ENCODE peak calls at places on chromosomes 4 and X, in eight cellular contexts. C is cardiac muscle cell, U is NCI-H345, P is RCC 7860, L is IMR-90, A is lower leg skin, X is heart left ventricle, O is brain microvascular endothelial cell. Q is an unnamed sample.

GRCh38 chr4:184102927-184103326 is 114.7 kb downstream of the ENPP6 start:
- DNase-seq in C (no peak), X (no peak), P (no peak), A (peak; percentile 71), O (no peak), U (no peak), L (no peak), Q (no peak)

GRCh38 chrX:54442790-54443189 is 2.6 kb downstream of the TSR2 start:
- DNase-seq in P (no peak), C (no peak), X (no peak), A (no peak), L (no peak), U (no peak), O (no peak), Q (no peak)

GRCh38 chr4:82789377-82789776 is 9.2 kb downstream of the SCD5 start:
- DNase-seq in P (no peak), O (no peak), C (no peak), L (no peak), A (no peak), U (no peak), X (no peak), Q (no peak)

GRCh38 chrX:153900806-153901752 is 3.4 kb upstream of the AVPR2 start:
- DNase-seq in X (no peak), U (peak; percentile 31), A (peak; percentile 90), P (peak; percentile 79), O (peak; percentile 75), C (peak; percentile 46), L (peak; percentile 87), Q (peak; percentile 81)

GRCh38 chr4:125316781-125317525 is 2.2 kb downstream of the FAT4 start:
- DNase-seq in U (no peak), O (peak; percentile 23), C (peak; percentile 41), P (no peak), A (peak; percentile 88), L (peak; percentile 35), X (peak; percentile 73), Q (peak; percentile 77)

GRCh38 chr4:1012031-1012739 is 759 bp downstream of the FGFRL1 start:
- DNase-seq in C (peak; percentile 22), X (no peak), L (no peak), P (peak; percentile 46), O (no peak), A (no peak), U (no peak), Q (peak; percentile 63)

GRCh38 chr4:82045267-82045666 is 328.5 kb downstream of the HNRNPD start:
- DNase-seq in O (no peak), C (no peak), X (no peak), P (no peak), U (no peak), A (no peak), L (no peak), Q (no peak)

GRCh38 chrX:20217279-20217678 is 49.4 kb downstream of the RPS6KA3 start:
- DNase-seq in U (no peak), O (peak; percentile 21), P (peak; percentile 6), X (no peak), L (peak; percentile 78), C (no peak), A (no peak), Q (no peak)

GRCh38 chr4:88759039-88759631 is 61.5 kb upstream of the NAP1L5 start:
- DNase-seq in L (peak; percentile 64), U (peak; percentile 40), O (peak; percentile 27), A (no peak), X (no peak), P (no peak), C (peak; percentile 26), Q (no peak)

GRCh38 chrX:95058815-95059214 is 1384.8 kb downstream of the FAM133A start:
- DNase-seq in P (peak; percentile 92), C (no peak), A (no peak), O (no peak), U (no peak), L (peak; percentile 58), X (no peak), Q (no peak)